ENCODE peak calls at places on chromosomes 3 and 15, in six cellular contexts. D, Q, U, B, G and W are unnamed samples.

GRCh38 chr15:98536976-98537375 is 111.4 kb upstream of the IGF1R start:
- DNase-seq in Q (no peak), G (no peak), U (no peak), B (no peak), D (no peak), W (no peak)

GRCh38 chr15:28128036-28128435 is 28.9 kb upstream of the OCA2 start:
- DNase-seq in D (no peak), U (no peak), Q (peak), G (peak), B (no peak), W (peak)

GRCh38 chr3:140011611-140012277 is 76.8 kb downstream of the CLSTN2 start:
- DNase-seq in B (no peak), U (no peak), Q (no peak), G (no peak), D (no peak), W (no peak)

GRCh38 chr3:66133050-66133757 is 87.6 kb upstream of the SLC25A26 start:
- DNase-seq in U (no peak), B (no peak), D (no peak), G (no peak), Q (no peak), W (no peak)

GRCh38 chr15:45448516-45448915 is 70.2 kb upstream of the GATM start:
- DNase-seq in U (no peak), D (no peak), G (no peak), B (no peak), Q (no peak), W (no peak)

GRCh38 chr3:133869601-133870000 is 26.1 kb downstream of the RAB6B start:
- DNase-seq in G (no peak), Q (no peak), B (no peak), D (no peak), U (no peak), W (no peak)

GRCh38 chr3:169147246-169148008 is 516.1 kb downstream of the MECOM start:
- DNase-seq in G (no peak), Q (no peak), U (peak), B (no peak), D (peak), W (no peak)

GRCh38 chr3:118808743-118809142 is 225.9 kb downstream of the IGSF11 start:
- DNase-seq in G (no peak), D (peak), Q (no peak), B (no peak), U (peak), W (no peak)

GRCh38 chr3:185021326-185021725 is 131.5 kb downstream of the C3orf70 start:
- DNase-seq in G (no peak), U (no peak), B (no peak), D (no peak), Q (no peak), W (no peak)

GRCh38 chr15:79682851-79683288 is 213.9 kb downstream of the MTHFS start:
- DNase-seq in B (no peak), G (no peak), Q (no peak), U (no peak), D (no peak), W (no peak)

GRCh38 chr3:71916747-71917369 is 131.9 kb upstream of the PROK2 start:
- DNase-seq in U (no peak), Q (no peak), B (no peak), D (no peak), G (no peak), W (peak)

GRCh38 chr3:32626650-32627049 is 56.0 kb upstream of the DYNC1LI1 start:
- DNase-seq in Q (no peak), G (no peak), D (no peak), B (no peak), U (no peak), W (no peak)

GRCh38 chr3:162435750-162436149 is 939.1 kb downstream of the OTOL1 start:
- DNase-seq in U (no peak), D (no peak), G (no peak), B (no peak), Q (no peak), W (no peak)

GRCh38 chr3:143078883-143079282 is 40.7 kb upstream of the CHST2 start:
- DNase-seq in B (no peak), U (no peak), G (no peak), Q (no peak), D (peak), W (no peak)

GRCh38 chr3:181623924-181624694 is 87.6 kb upstream of the SOX2 start:
- DNase-seq in Q (no peak), U (no peak), D (peak), B (no peak), G (no peak), W (no peak)

GRCh38 chr15:40878785-40879184 is 4.8 kb upstream of the RHOV start:
- DNase-seq in D (peak), Q (no peak), G (no peak), B (no peak), U (peak), W (no peak)

GRCh38 chr3:114527036-114527644 is 233.3 kb downstream of the TIGIT start:
- DNase-seq in G (no peak), B (no peak), D (no peak), U (no peak), Q (no peak), W (no peak)

GRCh38 chr3:11784962-11785361 is 61.7 kb downstream of the TAMM41 start:
- DNase-seq in U (peak), B (no peak), G (no peak), Q (no peak), D (no peak), W (no peak)

GRCh38 chr15:36988947-36989346 is 111.4 kb downstream of the MEIS2 start:
- DNase-seq in U (no peak), Q (no peak), B (no peak), D (no peak), G (no peak), W (no peak)